ENCODE peak calls at places on chromosome 9, in seven cellular contexts. B is activated CD4-positive, alpha-beta T cell treated with anti-CD3 and anti-CD28 coated beads for 1 hour; W is NCI-H1417; F is ACHN; N is HuH-7.5; H is EL; Z is cardiac septum. A is an unnamed sample.

GRCh38 chr9:132554755-132555154 is 27.7 kb upstream of the BARHL1 start:
- DNase-seq in B (no peak), W (no peak), F (no peak), N (no peak), H (no peak), Z (no peak), A (no peak)

GRCh38 chr9:134178781-134179551 is 14.6 kb upstream of the RNU6ATAC start:
- DNase-seq in B (no peak), W (no peak), F (no peak), N (peak), H (no peak), Z (peak), A (no peak)

GRCh38 chr9:21919377-21920362 is 74.5 kb downstream of the CDKN2A start:
- DNase-seq in B (no peak), W (no peak), F (no peak), N (no peak), H (peak), Z (no peak), A (no peak)

GRCh38 chr9:36746415-36746814 is 173.7 kb downstream of the MELK start:
- DNase-seq in B (no peak), W (no peak), F (no peak), N (no peak), H (no peak), Z (no peak), A (no peak)

GRCh38 chr9:81625969-81626368 is 63.4 kb downstream of the TLE1 start:
- DNase-seq in B (no peak), W (peak), F (no peak), N (no peak), H (no peak), Z (no peak), A (no peak)

GRCh38 chr9:133307271-133307670 is 28.7 kb downstream of the SURF6 start:
- DNase-seq in B (no peak), W (no peak), F (no peak), N (no peak), H (no peak), Z (no peak), A (no peak)

GRCh38 chr9:130267930-130268329 is 2.4 kb downstream of the HMCN2 start:
- DNase-seq in B (no peak), W (peak), F (no peak), N (no peak), H (no peak), Z (peak), A (no peak)

GRCh38 chr9:37575511-37575914 is 667 bp downstream of the FBXO10 start:
- DNase-seq in B (no peak), W (peak), F (no peak), N (peak), H (no peak), Z (no peak), A (no peak)

GRCh38 chr9:110029422-110029814 is 178.5 kb downstream of the C9orf152 start:
- DNase-seq in B (no peak), W (no peak), F (peak), N (peak), H (peak), Z (no peak), A (no peak)

GRCh38 chr9:93280661-93281259 is 96.8 kb downstream of the WNK2 start:
- DNase-seq in B (no peak), W (no peak), F (no peak), N (no peak), H (no peak), Z (no peak), A (no peak)

GRCh38 chr9:94839398-94839797 is 112.9 kb downstream of the AOPEP start:
- DNase-seq in B (no peak), W (no peak), F (no peak), N (no peak), H (no peak), Z (no peak), A (no peak)

GRCh38 chr9:121857941-121858340 is 206.5 kb downstream of the DAB2IP start:
- DNase-seq in B (no peak), W (peak), F (no peak), N (no peak), H (no peak), Z (peak), A (no peak)

GRCh38 chr9:91395106-91395552 is 28.5 kb downstream of the NFIL3 start:
- DNase-seq in B (no peak), W (no peak), F (no peak), N (no peak), H (peak), Z (no peak), A (no peak)

GRCh38 chr9:97484134-97484533 is 17.3 kb upstream of the TMOD1 start:
- DNase-seq in B (no peak), W (no peak), F (no peak), N (no peak), H (no peak), Z (no peak), A (no peak)

GRCh38 chr9:136046555-136046921 is 48.6 kb downstream of the NACC2 start:
- DNase-seq in B (no peak), W (no peak), F (no peak), N (no peak), H (no peak), Z (no peak), A (no peak)

GRCh38 chr9:137366445-137366810 is 56.5 kb downstream of the EXD3 start:
- DNase-seq in B (no peak), W (no peak), F (no peak), N (no peak), H (no peak), Z (peak), A (no peak)

GRCh38 chr9:68775003-68775730 is 70.1 kb downstream of the PIP5K1B start:
- DNase-seq in B (no peak), W (no peak), F (peak), N (no peak), H (peak), Z (no peak), A (no peak)

GRCh38 chr9:130843049-130843908 is 8.2 kb downstream of the ABL1 start:
- DNase-seq in B (no peak), W (no peak), F (no peak), N (no peak), H (no peak), Z (no peak), A (no peak)

GRCh38 chr9:36914212-36914577 is 119.9 kb downstream of the PAX5 start:
- DNase-seq in B (no peak), W (peak), F (no peak), N (no peak), H (no peak), Z (no peak), A (no peak)